ENCODE peak calls at places on chromosomes 16 and 17, in six cellular contexts. B, I, Z, N, X and R are unnamed samples.

GRCh38 chr17:34850964-34851363 is 110.3 kb downstream of the CCT6B start:
- DNase-seq in B (no peak), Z (no peak), X (no peak), N (no peak), I (no peak), R (no peak)

GRCh38 chr16:88479795-88480760 is 27.0 kb downstream of the ZFPM1 start:
- DNase-seq in X (no peak), N (peak; percentile 90), Z (no peak), B (no peak), I (no peak), R (no peak)

GRCh38 chr17:17063546-17064122 is 21.4 kb downstream of the MPRIP start:
- DNase-seq in B (peak; percentile 47), N (peak; percentile 72), Z (no peak), X (no peak), I (peak; percentile 13), R (peak; percentile 54)

GRCh38 chr16:28092721-28093382 is 29.3 kb upstream of the GSG1L start:
- DNase-seq in Z (no peak), I (no peak), N (peak; percentile 47), X (no peak), B (no peak), R (no peak)

GRCh38 chr17:44830359-44831269 is 527 bp upstream of the GJC1 start:
- DNase-seq in Z (no peak), I (no peak), B (no peak), N (peak; percentile 64), X (no peak), R (no peak)

GRCh38 chr16:57865746-57866528 is 63.6 kb upstream of the KIFC3 start:
- DNase-seq in Z (no peak), X (no peak), N (peak; percentile 3), I (no peak), B (no peak), R (no peak)

GRCh38 chr17:74119960-74120359 is 83.5 kb upstream of the RPL38 start:
- DNase-seq in X (no peak), Z (no peak), I (no peak), N (peak; percentile 25), B (no peak), R (no peak)

GRCh38 chr16:69382421-69382820 is 3.4 kb downstream of the TERF2 start:
- DNase-seq in I (no peak), X (no peak), B (no peak), Z (no peak), N (no peak), R (no peak)

GRCh38 chr17:491086-492014 is 138.7 kb upstream of the RPH3AL start:
- DNase-seq in I (peak; percentile 60), X (no peak), Z (no peak), B (no peak), N (peak; percentile 92), R (no peak)

GRCh38 chr16:1390239-1390638 is 24.3 kb downstream of the UNKL start:
- DNase-seq in X (no peak), I (no peak), Z (no peak), B (no peak), N (no peak), R (no peak)

GRCh38 chr16:30982548-30983288 is 2.3 kb upstream of the HSD3B7 start:
- DNase-seq in N (no peak), X (no peak), B (no peak), Z (no peak), I (no peak), R (no peak)

GRCh38 chr16:67847064-67847861 is at the start of gene CENPT:
- DNase-seq in Z (peak; percentile 58), I (peak; percentile 38), B (no peak), N (no peak), X (no peak), R (no peak)

GRCh38 chr16:24667244-24667764 is 62.1 kb upstream of the TNRC6A start:
- DNase-seq in I (no peak), B (no peak), Z (no peak), N (no peak), X (no peak), R (no peak)

GRCh38 chr17:80408872-80409271 is 6.1 kb upstream of the ENDOV start:
- DNase-seq in B (no peak), X (no peak), I (no peak), Z (no peak), N (no peak), R (peak; percentile 12)

DNA sequence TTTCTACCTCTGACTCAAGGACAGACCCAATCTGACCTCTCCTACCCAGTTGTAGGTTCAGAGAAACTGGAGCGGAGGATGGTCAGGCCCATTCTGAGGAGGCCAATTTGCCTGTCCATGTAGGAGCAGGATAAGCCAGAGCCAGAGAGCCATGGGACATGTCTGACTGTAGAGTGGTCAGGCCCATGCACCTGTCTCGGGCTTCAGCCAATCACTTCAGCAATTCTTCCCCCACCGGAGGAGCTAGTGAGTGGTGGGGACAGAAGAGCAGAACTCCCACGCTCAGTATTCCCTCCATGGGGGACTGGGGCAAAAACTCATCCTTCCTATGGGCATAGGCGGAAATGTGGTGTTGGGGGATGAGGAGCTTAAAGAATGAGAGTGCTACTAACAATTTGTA is 14.3 kb downstream of the DCAF7 start:
- DNase-seq in X (no peak), N (no peak), I (no peak), B (no peak), Z (no peak), R (no peak)
- TF ChIP-seq CTCF in X (no peak), N (no peak), I (no peak), B (no peak), Z (no peak), R (no peak)

DNA sequence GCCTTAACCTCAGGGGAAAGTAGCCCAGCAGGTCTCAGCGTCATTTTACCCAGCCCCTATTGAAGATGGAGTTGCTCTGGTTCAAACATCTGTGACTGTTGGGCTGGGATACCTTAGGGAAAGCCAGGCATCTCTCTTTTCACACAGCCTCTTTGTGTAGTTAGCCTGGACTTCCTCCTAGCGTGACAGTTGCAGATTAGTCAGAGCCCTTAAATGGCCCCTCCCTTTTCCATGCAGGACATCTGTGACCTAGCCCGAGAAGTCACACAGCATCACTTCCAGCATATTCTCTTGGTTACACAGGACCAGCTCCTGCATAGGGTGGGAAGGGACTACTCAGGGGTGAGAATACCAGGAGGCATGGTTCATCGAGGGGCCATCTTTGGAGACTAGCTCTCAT is 375.0 kb upstream of the RBFOX1 start:
- DNase-seq in X (no peak), N (no peak), I (peak; percentile 20), B (no peak), Z (no peak), R (no peak)
- TF ChIP-seq CTCF in X (no peak), N (no peak), I (no peak), B (no peak), Z (no peak), R (no peak)

GRCh38 chr16:86519007-86519648 is 8.8 kb downstream of the FOXF1 start:
- DNase-seq in B (no peak), I (peak; percentile 15), N (no peak), Z (no peak), X (no peak), R (no peak)

GRCh38 chr16:86521236-86522197 is 11.2 kb downstream of the FOXF1 start:
- DNase-seq in N (peak; percentile 55), Z (no peak), X (no peak), B (no peak), I (peak; percentile 21), R (no peak)

GRCh38 chr16:86522639-86523038 is 12.3 kb downstream of the FOXF1 start:
- DNase-seq in I (no peak), B (no peak), Z (no peak), N (peak; percentile 55), X (no peak), R (no peak)

GRCh38 chr16:86519649-86520316 is 9.5 kb downstream of the FOXF1 start:
- DNase-seq in X (no peak), N (peak; percentile 85), I (peak; percentile 80), B (no peak), Z (no peak), R (no peak)

DNA sequence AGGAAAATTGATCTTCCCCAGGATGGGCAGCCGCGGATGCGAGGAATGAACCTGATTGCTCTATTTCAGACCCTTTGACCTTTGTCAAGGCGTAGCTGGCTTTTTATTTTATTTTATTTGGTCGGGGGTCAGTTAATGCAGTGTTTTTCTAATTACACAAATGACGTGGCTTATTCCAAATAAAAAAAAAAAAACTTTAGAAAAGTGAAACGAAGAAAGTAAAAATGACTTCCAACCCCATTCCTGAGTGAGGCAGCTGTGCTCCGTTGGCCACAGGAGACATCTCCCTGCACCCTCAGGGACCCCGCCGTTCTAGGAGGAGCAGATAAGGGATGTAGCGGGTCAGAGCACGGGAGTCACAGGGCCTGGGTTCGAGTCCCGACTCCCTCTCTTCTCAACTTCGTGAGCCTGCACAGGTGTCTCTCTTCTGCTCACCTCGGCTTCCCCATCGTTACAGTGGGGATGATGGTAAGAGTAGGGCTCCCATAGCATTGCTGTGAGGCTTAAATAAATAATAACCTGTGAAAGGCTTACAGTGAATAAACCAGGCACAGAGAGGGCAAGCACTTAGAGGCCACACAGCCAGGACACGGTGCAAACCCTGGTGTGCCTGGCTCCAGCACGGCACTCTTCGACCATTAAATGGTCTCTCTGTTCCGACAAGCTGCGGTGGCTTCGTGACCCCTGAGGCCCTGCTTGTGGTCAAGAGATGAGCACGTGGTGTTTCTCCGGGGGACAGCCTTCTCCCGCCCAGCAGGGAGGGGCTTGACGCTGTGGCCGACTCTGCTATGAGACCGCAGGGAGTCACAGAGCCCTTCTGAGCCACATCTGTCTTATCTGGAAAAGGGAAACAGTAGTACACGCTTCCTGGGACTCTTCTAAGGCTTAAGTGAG is 10.2 kb downstream of the FOXF1 start:
- DNase-seq in X (no peak), I (no peak), Z (no peak), B (no peak), N (peak; percentile 50), R (no peak)
- TF ChIP-seq CTCF in X (no peak), I (peak; percentile 2), Z (peak; percentile 69), B (no peak), N (no peak), R (peak; percentile 71)

DNA sequence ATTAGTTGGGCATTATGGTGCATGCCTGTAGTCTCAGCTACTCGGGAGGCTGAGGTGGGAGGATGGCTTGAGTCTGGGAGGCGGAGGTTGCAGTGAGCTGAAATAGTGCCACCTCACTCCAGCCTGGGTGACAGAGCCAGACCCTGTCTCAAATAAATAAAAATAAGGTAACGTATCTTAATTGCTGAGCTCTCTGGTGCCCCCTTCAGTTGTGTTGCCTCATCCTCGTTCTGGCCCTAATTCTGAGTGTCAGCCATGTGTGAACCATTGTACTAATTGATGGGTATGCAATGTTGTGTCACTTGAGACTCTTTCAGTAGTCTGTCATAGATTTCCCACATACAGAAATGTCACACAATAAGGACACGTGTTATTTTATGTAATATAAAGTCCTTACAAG is 363.1 kb upstream of the RBFOX1 start:
- DNase-seq in N (no peak), X (no peak), I (no peak), Z (no peak), B (no peak), R (no peak)
- TF ChIP-seq CTCF in N (no peak), X (no peak), I (no peak), Z (no peak), B (no peak), R (no peak)

GRCh38 chr17:2478446-2478845 is 33.2 kb downstream of the METTL16 start:
- DNase-seq in B (no peak), N (no peak), I (no peak), Z (no peak), X (no peak), R (no peak)
- TF ChIP-seq CTCF in B (no peak), N (no peak), I (no peak), Z (no peak), X (no peak), R (no peak)